ENCODE peak calls at places on chromosomes 13 and 19, in four cellular contexts. Q is A673, X is heart right ventricle, H is mesendoderm. D is an unnamed sample.

GRCh38 chr19:17765069-17765618 is 13.9 kb downstream of the FCHO1 start:
- DNase-seq in Q (no peak), X (peak; percentile 48), H (no peak), D (peak; percentile 86)

GRCh38 chr19:8302734-8303133 is 5.4 kb downstream of the CD320 start:
- DNase-seq in Q (no peak), X (no peak), H (no peak), D (peak; percentile 54)

GRCh38 chr13:40060318-40061007 is 405.0 kb downstream of the COG6 start:
- DNase-seq in Q (peak; percentile 87), X (no peak), H (no peak), D (no peak)

GRCh38 chr19:5127710-5128109 is 158.8 kb downstream of the KDM4B start:
- DNase-seq in Q (no peak), X (no peak), H (no peak), D (no peak)

GRCh38 chr19:41299046-41299754 is 10.8 kb upstream of the CCDC97 start:
- DNase-seq in Q (no peak), X (no peak), H (no peak), D (no peak)

GRCh38 chr13:73908809-73909208 is 225.4 kb downstream of the KLF12 start:
- DNase-seq in Q (no peak), X (no peak), H (no peak), D (no peak)

GRCh38 chr13:28532226-28533048 is 37.5 kb upstream of the FLT1 start:
- DNase-seq in Q (peak; percentile 47), X (peak; percentile 47), H (peak; percentile 44), D (peak; percentile 73)

GRCh38 chr19:6481541-6482342 is at the start of gene DENND1C:
- DNase-seq in Q (no peak), X (no peak), H (peak; percentile 45), D (no peak)

GRCh38 chr19:3224346-3225325 is at the start of gene CELF5:
- DNase-seq in Q (peak; percentile 73), X (no peak), H (peak; percentile 44), D (peak; percentile 73)

GRCh38 chr13:72025836-72026235 is 158.8 kb upstream of the DACH1 start:
- DNase-seq in Q (no peak), X (no peak), H (no peak), D (no peak)

DNA sequence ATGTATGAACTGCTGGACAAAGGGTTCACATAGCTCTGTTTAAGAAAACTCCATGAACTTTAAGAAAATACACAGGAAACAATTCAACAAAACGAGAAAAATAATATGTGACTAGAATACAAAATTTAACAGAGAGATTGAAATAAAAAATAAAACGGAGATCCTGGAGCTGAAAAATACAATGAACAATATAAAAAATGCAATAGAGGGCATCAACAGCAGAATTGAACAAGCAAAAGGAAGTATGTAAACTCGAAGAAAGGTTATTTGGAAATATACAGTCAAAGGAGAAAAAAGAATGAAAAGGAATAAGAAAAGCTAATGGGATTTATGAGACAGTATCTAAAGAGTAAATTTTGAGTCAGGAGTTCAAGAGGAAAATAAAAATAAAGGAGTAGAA is 163.0 kb upstream of the DACH1 start:
- DNase-seq in Q (no peak), X (no peak), H (no peak), D (no peak)
- H3K4me1 ChIP-seq in Q (no peaks in the 10 kb centered on the region), X (no peaks in the 10 kb centered on the region), H (no peaks in the 10 kb centered on the region), D (no peaks in the 10 kb centered on the region)

GRCh38 chr13:99986751-99987150 is 5.2 kb downstream of the ZIC2 start:
- DNase-seq in Q (peak; percentile 82), X (no peak), H (peak; percentile 56), D (no peak)
- H3K27me3 ChIP-seq in Q (no peaks in the 10 kb centered on the region), X (peaks cover 99% of the 10 kb centered on the region), H (no peaks in the 10 kb centered on the region), D (peaks cover 97% of the 10 kb centered on the region)

DNA sequence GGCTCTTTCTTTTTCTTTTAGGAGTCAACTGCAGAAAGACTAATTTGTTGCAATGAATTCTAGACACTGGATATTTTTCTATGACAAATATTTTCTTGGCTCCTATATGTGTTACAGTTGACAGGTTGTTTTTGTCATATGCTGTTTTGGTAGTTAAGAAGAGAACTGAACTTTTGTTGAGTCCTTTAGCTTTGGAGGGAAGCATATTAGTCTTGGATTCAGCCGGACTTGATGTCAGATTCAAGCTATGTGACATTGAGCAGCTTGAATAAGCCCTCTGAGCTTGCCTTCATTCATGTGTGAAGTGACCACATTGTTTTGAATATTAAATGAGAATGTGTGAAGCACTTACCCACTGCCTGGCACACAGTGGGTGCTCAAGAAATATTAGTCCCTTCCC is 181.9 kb upstream of the RNF113B start:
- DNase-seq in Q (no peak), X (no peak), H (no peak), D (no peak)
- H3K4me1 ChIP-seq in Q (no peaks in the 10 kb centered on the region), X (no peaks in the 10 kb centered on the region), H (no peaks in the 10 kb centered on the region), D (no peaks in the 10 kb centered on the region)

GRCh38 chr19:47022140-47022536 is 2.5 kb downstream of the NPAS1 start:
- DNase-seq in Q (no peak), X (no peak), H (no peak), D (no peak)

GRCh38 chr19:47021536-47022139 is 2.0 kb downstream of the NPAS1 start:
- DNase-seq in Q (no peak), X (no peak), H (peak; percentile 45), D (no peak)

GRCh38 chr19:47020132-47020805 is 632 bp downstream of the NPAS1 start:
- DNase-seq in Q (no peak), X (no peak), H (no peak), D (no peak)

GRCh38 chr19:47019431-47020041 is at the start of gene NPAS1:
- DNase-seq in Q (peak; percentile 35), X (no peak), H (no peak), D (no peak)

GRCh38 chr19:47020992-47021496 is 1.4 kb downstream of the NPAS1 start:
- DNase-seq in Q (no peak), X (no peak), H (peak; percentile 54), D (no peak)
- H3K27me3 ChIP-seq in Q (peaks cover 36% of the 10 kb centered on the region), X (peaks cover 59% of the 10 kb centered on the region), H (peaks cover 34% of the 10 kb centered on the region), D (peaks cover 71% of the 10 kb centered on the region)

GRCh38 chr19:10975374-10976036 is 14.7 kb downstream of the SMARCA4 start:
- DNase-seq in Q (no peak), X (peak; percentile 62), H (no peak), D (no peak)
- H3K4me1 ChIP-seq in Q (peaks cover 5% of the 10 kb centered on the region), X (peaks cover 42% of the 10 kb centered on the region), H (no peaks in the 10 kb centered on the region), D (peaks cover 34% of the 10 kb centered on the region)

GRCh38 chr19:1073063-1073955 is 6.3 kb downstream of the ARHGAP45 start:
- DNase-seq in Q (no peak), X (no peak), H (no peak), D (no peak)
- H3K27me3 ChIP-seq in Q (peaks cover 7% of the 10 kb centered on the region), X (peaks cover 37% of the 10 kb centered on the region), H (peaks cover 5% of the 10 kb centered on the region), D (no peaks in the 10 kb centered on the region)

DNA sequence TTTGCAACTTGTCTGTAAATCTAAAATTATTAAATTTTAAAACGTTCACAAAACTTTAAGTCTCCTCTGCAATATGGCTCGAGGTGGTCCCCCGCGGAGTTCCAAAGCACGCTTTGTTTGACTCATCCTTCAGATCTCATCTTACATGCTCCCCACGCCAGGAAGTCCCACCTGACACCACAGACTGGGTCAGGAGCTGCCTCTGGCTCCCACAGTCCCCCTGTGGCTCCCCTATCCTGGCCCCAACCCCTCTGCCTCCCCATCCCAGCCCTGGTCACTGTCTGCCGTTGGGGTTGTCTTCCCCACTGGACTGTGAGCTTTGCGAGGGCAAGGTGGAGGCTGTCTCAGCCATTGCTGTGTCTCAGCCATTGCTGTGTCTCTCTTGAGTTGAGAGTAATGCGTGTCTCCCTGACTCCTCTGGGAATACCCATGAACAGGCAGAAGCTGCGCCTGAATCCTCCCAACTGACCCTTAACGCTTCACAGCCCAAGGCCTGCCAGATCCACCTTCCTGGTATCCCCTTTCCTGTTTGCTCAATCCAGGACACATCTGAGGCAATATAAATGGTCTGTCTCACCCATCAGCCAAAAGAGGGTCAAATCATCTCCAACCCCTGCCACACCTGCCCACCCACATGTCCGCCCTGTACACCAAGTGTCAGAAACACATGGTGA is 15.9 kb downstream of the DYRK1B start:
- DNase-seq in Q (no peak), X (no peak), H (no peak), D (no peak)
- H3K4me1 ChIP-seq in Q (no peaks in the 10 kb centered on the region), X (peaks cover 7% of the 10 kb centered on the region), H (no peaks in the 10 kb centered on the region), D (no peaks in the 10 kb centered on the region)

DNA sequence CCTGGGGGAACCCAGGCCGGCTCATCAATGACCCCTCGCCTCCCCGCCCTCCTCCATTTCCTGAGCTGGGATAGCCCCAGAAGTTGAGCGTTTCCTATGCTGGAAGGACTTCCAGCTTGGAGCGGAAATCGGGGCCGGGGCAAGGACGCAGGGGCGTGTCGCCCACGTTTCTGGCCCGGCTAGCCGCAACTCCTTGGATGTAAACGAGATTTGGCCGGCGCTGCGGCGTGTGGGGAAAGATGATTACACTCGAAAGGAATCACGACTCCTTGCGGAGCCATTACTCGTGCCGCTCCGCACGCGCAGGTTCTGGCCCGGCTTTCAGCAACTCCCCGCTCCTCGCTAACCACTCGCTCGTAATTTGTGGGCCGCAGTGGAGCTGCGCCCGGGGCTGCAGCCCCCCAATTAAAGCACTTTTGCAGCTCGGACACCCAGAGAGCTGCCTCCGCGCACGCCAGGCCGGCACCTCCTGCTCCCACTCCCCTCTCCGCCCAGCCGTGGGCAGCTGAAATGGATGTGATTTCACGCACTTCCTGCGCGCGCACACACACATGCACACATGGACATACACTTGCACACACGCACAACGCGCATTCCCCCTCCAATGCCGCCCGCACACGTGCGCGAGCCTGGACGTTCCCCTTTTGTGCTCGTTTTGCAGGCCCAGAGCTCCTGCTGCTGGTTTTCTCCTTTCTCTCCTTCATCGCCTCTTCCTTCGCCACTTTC is 15.7 kb downstream of the ZIC5 start:
- DNase-seq in Q (peak; percentile 59), X (no peak), H (peak; percentile 54), D (no peak)
- H3K27me3 ChIP-seq in Q (no peaks in the 10 kb centered on the region), X (peaks cover 100% of the 10 kb centered on the region), H (no peaks in the 10 kb centered on the region), D (peaks cover 92% of the 10 kb centered on the region)

DNA sequence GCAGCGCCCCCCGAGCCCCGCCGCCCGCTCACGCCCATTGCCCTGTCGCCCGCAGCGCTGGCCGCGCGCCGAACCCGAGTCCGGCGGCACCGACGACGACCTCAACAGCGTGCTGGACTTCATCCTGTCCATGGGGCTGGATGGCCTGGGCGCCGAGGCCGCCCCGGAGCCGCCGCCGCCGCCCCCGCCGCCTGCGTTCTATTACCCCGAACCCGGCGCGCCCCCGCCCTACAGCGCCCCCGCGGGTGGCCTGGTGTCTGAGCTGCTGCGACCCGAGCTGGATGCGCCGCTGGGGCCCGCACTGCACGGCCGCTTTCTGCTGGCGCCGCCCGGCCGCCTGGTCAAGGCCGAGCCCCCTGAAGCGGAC is 518 bp downstream of the KLF2 start:
- DNase-seq in Q (no peak), X (no peak), H (peak; percentile 48), D (peak; percentile 81)
- H3K4me1 ChIP-seq in Q (no peaks in the 10 kb centered on the region), X (peaks cover 45% of the 10 kb centered on the region), H (no peaks in the 10 kb centered on the region), D (peaks cover 23% of the 10 kb centered on the region)

DNA sequence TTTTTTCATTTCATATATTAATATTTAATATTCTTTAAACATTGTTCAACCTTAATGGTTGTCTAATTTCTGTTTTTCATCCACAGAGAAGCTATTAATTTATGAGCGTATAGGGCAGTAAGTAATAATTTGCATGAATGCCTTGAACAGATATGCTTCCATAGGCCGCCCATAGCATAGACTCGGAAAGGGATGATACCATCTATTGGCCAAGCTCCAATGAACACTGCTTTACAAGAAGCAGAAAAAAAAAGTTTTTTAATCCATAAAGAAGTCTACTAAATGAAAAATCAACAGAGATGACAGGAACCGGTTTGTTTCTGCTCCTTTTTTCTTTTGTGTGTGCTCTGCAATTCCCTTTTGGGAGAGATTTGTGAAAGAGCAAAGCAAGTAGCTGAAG is 215.8 kb upstream of the SOX21 start:
- DNase-seq in Q (no peak), X (no peak), H (no peak), D (no peak)
- H3K27me3 ChIP-seq in Q (no peaks in the 10 kb centered on the region), X (no peaks in the 10 kb centered on the region), H (no peaks in the 10 kb centered on the region), D (no peaks in the 10 kb centered on the region)